ENCODE peak calls at places on chromosomes 7 and 10, in six cellular contexts. One of them, this sample, is unnamed.

GRCh38 chr10:75978213-75978612 is 546.8 kb downstream of the LRMDA start:
- DNase-seq in foreskin fibroblast: no peak
- DNase-seq in coronary artery: no peak
- DNase-seq in GM12878: no peak
- DNase-seq in GM12865: no peak
- DNase-seq in neural progenitor cell: peak
- DNase-seq in this sample: no peak

GRCh38 chr7:69597278-69598076 is 798 bp upstream of the AUTS2 start:
- DNase-seq in GM12878: no peak
- DNase-seq in neural progenitor cell: peak
- DNase-seq in GM12865: peak
- DNase-seq in coronary artery: peak
- DNase-seq in foreskin fibroblast: no peak
- DNase-seq in this sample: peak

GRCh38 chr10:13709931-13710690 is 123.3 kb downstream of the PRPF18 start:
- DNase-seq in neural progenitor cell: no peak
- DNase-seq in GM12865: no peak
- DNase-seq in foreskin fibroblast: no peak
- DNase-seq in GM12878: no peak
- DNase-seq in coronary artery: no peak
- DNase-seq in this sample: no peak

GRCh38 chr10:59808896-59809643 is 55.8 kb upstream of the MRLN start:
- DNase-seq in foreskin fibroblast: peak
- DNase-seq in neural progenitor cell: peak
- DNase-seq in coronary artery: no peak
- DNase-seq in GM12878: peak
- DNase-seq in GM12865: peak
- DNase-seq in this sample: peak

GRCh38 chr10:52491246-52492000 is 177.3 kb downstream of the DKK1 start:
- DNase-seq in foreskin fibroblast: peak
- DNase-seq in coronary artery: no peak
- DNase-seq in GM12865: no peak
- DNase-seq in neural progenitor cell: no peak
- DNase-seq in GM12878: no peak
- DNase-seq in this sample: no peak

GRCh38 chr10:62374862-62375710 is 917 bp downstream of the ZNF365 start:
- DNase-seq in GM12878: no peak
- DNase-seq in coronary artery: no peak
- DNase-seq in foreskin fibroblast: no peak
- DNase-seq in GM12865: peak
- DNase-seq in neural progenitor cell: no peak
- DNase-seq in this sample: no peak

GRCh38 chr7:123125231-123125630 is 74.5 kb downstream of the SLC13A1 start:
- DNase-seq in foreskin fibroblast: no peak
- DNase-seq in GM12865: no peak
- DNase-seq in GM12878: no peak
- DNase-seq in coronary artery: no peak
- DNase-seq in neural progenitor cell: no peak
- DNase-seq in this sample: no peak

GRCh38 chr10:113932854-113933253 is 78.4 kb downstream of the NHLRC2 start:
- DNase-seq in foreskin fibroblast: no peak
- DNase-seq in GM12878: no peak
- DNase-seq in coronary artery: no peak
- DNase-seq in GM12865: no peak
- DNase-seq in neural progenitor cell: no peak
- DNase-seq in this sample: no peak

GRCh38 chr10:5963071-5963470 is 14.3 kb downstream of the IL15RA start:
- DNase-seq in neural progenitor cell: no peak
- DNase-seq in coronary artery: no peak
- DNase-seq in GM12878: no peak
- DNase-seq in GM12865: no peak
- DNase-seq in foreskin fibroblast: no peak
- DNase-seq in this sample: no peak
- TF ChIP-seq CTCF in neural progenitor cell: no peak
- TF ChIP-seq CTCF in coronary artery: no peak
- TF ChIP-seq CTCF in GM12878: no peak
- TF ChIP-seq CTCF in GM12865: no peak
- TF ChIP-seq CTCF in foreskin fibroblast: no peak
- TF ChIP-seq CTCF in this sample: no peak

GRCh38 chr7:99835189-99835588 is 7.4 kb downstream of the CYP3A43 start:
- DNase-seq in neural progenitor cell: no peak
- DNase-seq in foreskin fibroblast: no peak
- DNase-seq in GM12878: no peak
- DNase-seq in GM12865: no peak
- DNase-seq in coronary artery: no peak
- DNase-seq in this sample: no peak

GRCh38 chr7:99829520-99830160 is 1.8 kb downstream of the CYP3A43 start:
- DNase-seq in GM12878: peak
- DNase-seq in coronary artery: no peak
- DNase-seq in foreskin fibroblast: no peak
- DNase-seq in GM12865: no peak
- DNase-seq in neural progenitor cell: no peak
- DNase-seq in this sample: no peak

GRCh38 chr7:99831595-99831994 is 3.8 kb downstream of the CYP3A43 start:
- DNase-seq in GM12865: no peak
- DNase-seq in neural progenitor cell: no peak
- DNase-seq in coronary artery: no peak
- DNase-seq in GM12878: no peak
- DNase-seq in foreskin fibroblast: no peak
- DNase-seq in this sample: no peak

GRCh38 chr7:99834382-99834781 is 6.6 kb downstream of the CYP3A43 start:
- DNase-seq in neural progenitor cell: no peak
- DNase-seq in foreskin fibroblast: no peak
- DNase-seq in GM12865: no peak
- DNase-seq in GM12878: no peak
- DNase-seq in coronary artery: no peak
- DNase-seq in this sample: no peak

DNA sequence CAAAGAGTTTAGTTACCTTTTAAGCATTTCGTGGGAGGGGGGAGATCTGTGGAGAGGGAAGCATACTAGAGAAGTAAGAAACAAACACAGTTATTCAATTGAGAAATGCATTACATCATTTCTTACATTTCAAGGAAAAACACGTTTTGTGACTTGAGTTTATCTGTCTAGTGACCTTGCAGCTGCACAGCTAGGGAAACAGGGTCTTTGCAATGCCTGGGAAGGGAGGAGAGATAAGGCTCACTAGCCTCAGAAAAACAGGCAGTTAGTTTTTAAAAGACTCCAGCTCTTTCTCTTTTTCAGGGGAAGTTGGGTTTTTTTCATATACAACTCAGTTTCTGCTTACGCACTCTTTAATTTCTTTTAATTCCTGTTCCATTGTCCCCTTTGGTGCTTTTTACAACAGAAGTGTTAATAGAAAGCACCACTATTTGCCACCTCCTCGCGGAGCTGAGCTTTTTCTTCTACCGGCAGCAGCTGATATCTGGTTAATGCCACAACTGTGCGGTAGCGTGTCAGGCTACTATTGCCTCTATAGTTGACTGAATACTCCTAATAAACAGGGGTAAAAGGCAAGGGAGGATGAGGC is 5.6 kb downstream of the CYP3A43 start:
- DNase-seq in foreskin fibroblast: no peak
- DNase-seq in coronary artery: no peak
- DNase-seq in GM12865: no peak
- DNase-seq in GM12878: no peak
- DNase-seq in neural progenitor cell: no peak
- DNase-seq in this sample: no peak
- TF ChIP-seq CTCF in foreskin fibroblast: no peak
- TF ChIP-seq CTCF in coronary artery: no peak
- TF ChIP-seq CTCF in GM12865: no peak
- TF ChIP-seq CTCF in GM12878: no peak
- TF ChIP-seq CTCF in neural progenitor cell: no peak
- TF ChIP-seq CTCF in this sample: no peak

GRCh38 chr7:158645842-158646241 is 58.2 kb upstream of the PTPRN2 start:
- DNase-seq in GM12865: no peak
- DNase-seq in coronary artery: no peak
- DNase-seq in neural progenitor cell: no peak
- DNase-seq in GM12878: no peak
- DNase-seq in foreskin fibroblast: no peak
- DNase-seq in this sample: no peak

GRCh38 chr7:158646766-158647474 is 57.7 kb downstream of the NCAPG2 start:
- DNase-seq in GM12878: no peak
- DNase-seq in neural progenitor cell: peak
- DNase-seq in coronary artery: no peak
- DNase-seq in foreskin fibroblast: no peak
- DNase-seq in GM12865: peak
- DNase-seq in this sample: peak

GRCh38 chr7:158648168-158648567 is 56.4 kb downstream of the NCAPG2 start:
- DNase-seq in foreskin fibroblast: no peak
- DNase-seq in coronary artery: no peak
- DNase-seq in GM12865: no peak
- DNase-seq in neural progenitor cell: no peak
- DNase-seq in GM12878: no peak
- DNase-seq in this sample: no peak

GRCh38 chr7:158648787-158649186 is 55.8 kb downstream of the NCAPG2 start:
- DNase-seq in GM12878: no peak
- DNase-seq in coronary artery: no peak
- DNase-seq in neural progenitor cell: no peak
- DNase-seq in GM12865: no peak
- DNase-seq in foreskin fibroblast: no peak
- DNase-seq in this sample: no peak

GRCh38 chr7:158647475-158647792 is 57.2 kb downstream of the NCAPG2 start:
- DNase-seq in foreskin fibroblast: no peak
- DNase-seq in GM12865: no peak
- DNase-seq in GM12878: no peak
- DNase-seq in coronary artery: no peak
- DNase-seq in neural progenitor cell: no peak
- DNase-seq in this sample: no peak
- TF ChIP-seq CTCF in foreskin fibroblast: no peak
- TF ChIP-seq CTCF in GM12865: no peak
- TF ChIP-seq CTCF in GM12878: no peak
- TF ChIP-seq CTCF in coronary artery: no peak
- TF ChIP-seq CTCF in neural progenitor cell: no peak
- TF ChIP-seq CTCF in this sample: no peak

GRCh38 chr10:18658992-18659783 is at the start of gene ARL5B:
- DNase-seq in GM12878: peak
- DNase-seq in GM12865: peak
- DNase-seq in neural progenitor cell: peak
- DNase-seq in coronary artery: peak
- DNase-seq in foreskin fibroblast: peak
- DNase-seq in this sample: peak
- TF ChIP-seq CTCF in GM12878: no peak
- TF ChIP-seq CTCF in GM12865: no peak
- TF ChIP-seq CTCF in neural progenitor cell: no peak
- TF ChIP-seq CTCF in coronary artery: no peak
- TF ChIP-seq CTCF in foreskin fibroblast: no peak
- TF ChIP-seq CTCF in this sample: no peak

This sample was measured in nephron progenitor cell.